ENCODE peak calls at places on chromosome 1, in four cellular contexts. One of them, this sample, is unnamed.

GRCh38 chr1:118947790-118948189 is 40.4 kb downstream of the TBX15 start:
- DNase-seq in A549: no peak
- DNase-seq in CD8-positive, alpha-beta T cell: no peak
- DNase-seq in heart left ventricle: no peak
- DNase-seq in this sample: no peak

GRCh38 chr1:240099329-240099728 is 7.6 kb downstream of the FMN2 start:
- DNase-seq in A549: no peak
- DNase-seq in CD8-positive, alpha-beta T cell: no peak
- DNase-seq in heart left ventricle: no peak
- DNase-seq in this sample: no peak

GRCh38 chr1:235063068-235063765 is 65.4 kb downstream of the TOMM20 start:
- DNase-seq in A549: no peak
- DNase-seq in CD8-positive, alpha-beta T cell: no peak
- DNase-seq in heart left ventricle: no peak
- DNase-seq in this sample: no peak

GRCh38 chr1:21696931-21697330 is 27.8 kb upstream of the RAP1GAP start:
- DNase-seq in heart left ventricle: no peak
- DNase-seq in CD8-positive, alpha-beta T cell: no peak
- DNase-seq in A549: no peak
- DNase-seq in this sample: peak

GRCh38 chr1:30856260-30856790 is 52.2 kb downstream of the SDC3 start:
- DNase-seq in CD8-positive, alpha-beta T cell: no peak
- DNase-seq in heart left ventricle: peak
- DNase-seq in A549: no peak
- DNase-seq in this sample: peak

GRCh38 chr1:9538669-9539164 is 548 bp upstream of the SLC25A33 start:
- DNase-seq in heart left ventricle: no peak
- DNase-seq in CD8-positive, alpha-beta T cell: peak
- DNase-seq in A549: no peak
- DNase-seq in this sample: no peak

GRCh38 chr1:192707978-192708547 is 72.1 kb downstream of the RGS13 start:
- DNase-seq in heart left ventricle: no peak
- DNase-seq in CD8-positive, alpha-beta T cell: no peak
- DNase-seq in A549: no peak
- DNase-seq in this sample: no peak

GRCh38 chr1:59972216-59972924 is 45.8 kb upstream of the CYP2J2 start:
- DNase-seq in heart left ventricle: no peak
- DNase-seq in CD8-positive, alpha-beta T cell: no peak
- DNase-seq in A549: no peak
- DNase-seq in this sample: no peak

GRCh38 chr1:29962356-29962755 is 726.0 kb downstream of the PTPRU start:
- DNase-seq in heart left ventricle: no peak
- DNase-seq in A549: no peak
- DNase-seq in CD8-positive, alpha-beta T cell: no peak
- DNase-seq in this sample: no peak

GRCh38 chr1:111140680-111140967 is 601 bp downstream of the CEPT1 start:
- DNase-seq in A549: peak
- DNase-seq in heart left ventricle: no peak
- DNase-seq in CD8-positive, alpha-beta T cell: no peak
- DNase-seq in this sample: peak

GRCh38 chr1:98467584-98467983 is 193.9 kb upstream of the SNX7 start:
- DNase-seq in A549: no peak
- DNase-seq in heart left ventricle: no peak
- DNase-seq in CD8-positive, alpha-beta T cell: no peak
- DNase-seq in this sample: no peak

GRCh38 chr1:5998051-5998905 is 6.1 kb upstream of the NPHP4 start:
- DNase-seq in A549: no peak
- DNase-seq in CD8-positive, alpha-beta T cell: no peak
- DNase-seq in heart left ventricle: peak
- DNase-seq in this sample: no peak

GRCh38 chr1:24926596-24927249 is 3.4 kb downstream of the RUNX3 start:
- DNase-seq in CD8-positive, alpha-beta T cell: no peak
- DNase-seq in heart left ventricle: no peak
- DNase-seq in A549: no peak
- DNase-seq in this sample: peak

GRCh38 chr1:183227382-183227781 is 41.3 kb downstream of the LAMC2 start:
- DNase-seq in heart left ventricle: no peak
- DNase-seq in CD8-positive, alpha-beta T cell: no peak
- DNase-seq in A549: no peak
- DNase-seq in this sample: peak

GRCh38 chr1:66242646-66243547 is 291.1 kb upstream of the SGIP1 start:
- DNase-seq in CD8-positive, alpha-beta T cell: peak
- DNase-seq in heart left ventricle: peak
- DNase-seq in A549: peak
- DNase-seq in this sample: peak

GRCh38 chr1:204296431-204296988 is 63.2 kb downstream of the PLEKHA6 start:
- DNase-seq in CD8-positive, alpha-beta T cell: no peak
- DNase-seq in A549: no peak
- DNase-seq in heart left ventricle: peak
- DNase-seq in this sample: peak

GRCh38 chr1:154485106-154485505 is 16.9 kb upstream of the TDRD10 start:
- DNase-seq in A549: no peak
- DNase-seq in heart left ventricle: peak
- DNase-seq in CD8-positive, alpha-beta T cell: no peak
- DNase-seq in this sample: no peak

GRCh38 chr1:199015799-199016198 is 377.0 kb downstream of the PTPRC start:
- DNase-seq in CD8-positive, alpha-beta T cell: no peak
- DNase-seq in heart left ventricle: no peak
- DNase-seq in A549: no peak
- DNase-seq in this sample: no peak

GRCh38 chr1:181386951-181387350 is 96.4 kb upstream of the CACNA1E start:
- DNase-seq in CD8-positive, alpha-beta T cell: no peak
- DNase-seq in heart left ventricle: no peak
- DNase-seq in A549: no peak
- DNase-seq in this sample: no peak

GRCh38 chr1:200530551-200531261 is 89.8 kb downstream of the KIF14 start:
- DNase-seq in heart left ventricle: no peak
- DNase-seq in A549: no peak
- DNase-seq in CD8-positive, alpha-beta T cell: peak
- DNase-seq in this sample: peak

GRCh38 chr1:247962911-247963588 is 2.0 kb upstream of the OR2AK2 start:
- DNase-seq in CD8-positive, alpha-beta T cell: no peak
- DNase-seq in heart left ventricle: no peak
- DNase-seq in A549: no peak
- DNase-seq in this sample: no peak

DNA sequence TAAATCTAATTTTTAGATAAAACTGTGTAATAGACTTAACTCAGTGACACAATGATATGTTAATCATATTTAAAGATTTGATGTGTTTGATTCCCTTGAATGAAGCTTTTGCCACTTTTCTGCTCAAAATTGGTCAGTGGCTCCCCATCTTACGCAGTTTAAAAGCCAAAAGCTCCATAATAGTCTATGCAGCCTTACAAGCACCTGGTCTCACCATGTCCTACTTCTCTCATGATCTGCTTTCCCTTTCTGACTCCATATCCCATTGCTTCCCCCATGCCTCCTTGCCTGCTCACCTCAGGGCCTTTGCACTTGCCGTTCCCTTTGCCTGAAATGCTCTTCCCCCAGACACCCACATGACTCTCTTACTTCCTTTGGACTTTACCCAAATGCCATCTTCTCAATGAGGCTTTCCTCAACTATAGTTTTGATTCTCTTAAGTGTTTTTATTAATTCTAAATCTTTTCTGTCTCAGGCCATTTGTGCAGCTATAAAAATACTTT is 1.9 kb downstream of the ZBTB8A start:
- DNase-seq in heart left ventricle: no peak
- DNase-seq in CD8-positive, alpha-beta T cell: no peak
- DNase-seq in A549: no peak
- DNase-seq in this sample: no peak
- H3K4me3 ChIP-seq in heart left ventricle: no peak
- H3K4me3 ChIP-seq in CD8-positive, alpha-beta T cell: no peak
- H3K4me3 ChIP-seq in A549: no peak
- H3K4me3 ChIP-seq in this sample: no peak

GRCh38 chr1:3747903-3748302 is 4.3 kb upstream of the CCDC27 start:
- DNase-seq in heart left ventricle: no peak
- DNase-seq in CD8-positive, alpha-beta T cell: no peak
- DNase-seq in A549: no peak
- DNase-seq in this sample: no peak
- H3K4me3 ChIP-seq in heart left ventricle: no peak
- H3K4me3 ChIP-seq in CD8-positive, alpha-beta T cell: peak
- H3K4me3 ChIP-seq in A549: peak
- H3K4me3 ChIP-seq in this sample: no peak

DNA sequence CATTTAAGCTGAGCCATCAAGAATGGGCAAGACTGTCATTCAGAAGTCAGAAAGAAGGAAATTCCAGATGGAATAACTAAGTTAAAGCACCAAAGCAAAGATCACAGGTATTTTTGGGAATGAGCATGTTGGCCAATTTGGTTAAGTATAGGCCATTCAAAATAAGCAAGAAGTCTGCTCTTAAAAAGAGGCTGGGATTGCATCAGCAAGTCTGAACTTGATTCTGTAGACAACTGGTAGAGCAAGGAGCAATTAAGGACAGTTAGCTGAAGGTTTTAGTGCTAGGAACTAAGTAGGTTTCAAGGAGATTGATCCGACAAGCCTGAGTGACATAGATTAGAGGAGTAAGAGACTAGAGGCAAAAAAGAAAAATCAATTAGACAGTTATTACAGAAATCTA is 8.4 kb downstream of the ANKRD45 start:
- DNase-seq in CD8-positive, alpha-beta T cell: no peak
- DNase-seq in heart left ventricle: no peak
- DNase-seq in A549: no peak
- DNase-seq in this sample: no peak
- H3K4me3 ChIP-seq in CD8-positive, alpha-beta T cell: no peak
- H3K4me3 ChIP-seq in heart left ventricle: no peak
- H3K4me3 ChIP-seq in A549: no peak
- H3K4me3 ChIP-seq in this sample: no peak

DNA sequence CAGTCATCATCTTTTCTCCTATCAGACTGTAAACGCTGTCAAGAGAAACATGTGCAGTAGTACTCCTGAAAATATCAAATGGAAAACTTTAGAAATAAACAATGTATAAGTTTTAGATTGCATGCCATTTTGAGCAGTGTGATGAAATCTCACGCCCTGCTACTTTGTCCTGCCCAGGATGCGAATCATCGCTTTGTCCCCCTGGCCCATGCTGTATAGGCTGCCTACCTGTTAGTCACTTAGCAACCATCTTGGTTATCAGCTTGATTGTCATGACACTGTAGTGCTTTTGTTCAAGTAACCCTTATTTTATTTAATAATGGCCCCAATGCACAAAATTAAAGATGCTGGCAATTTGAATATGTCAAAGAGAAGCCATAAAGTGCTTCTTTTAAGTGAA is 363.0 kb downstream of the ZP4 start:
- DNase-seq in CD8-positive, alpha-beta T cell: no peak
- DNase-seq in A549: no peak
- DNase-seq in heart left ventricle: no peak
- DNase-seq in this sample: no peak
- H3K4me3 ChIP-seq in CD8-positive, alpha-beta T cell: no peak
- H3K4me3 ChIP-seq in A549: no peak
- H3K4me3 ChIP-seq in heart left ventricle: no peak
- H3K4me3 ChIP-seq in this sample: no peak

GRCh38 chr1:145847827-145848226 is 2.4 kb downstream of the NUDT17 start:
- DNase-seq in CD8-positive, alpha-beta T cell: no peak
- DNase-seq in heart left ventricle: no peak
- DNase-seq in A549: no peak
- DNase-seq in this sample: no peak

GRCh38 chr1:145845144-145845513 is 301 bp upstream of the NUDT17 start:
- DNase-seq in heart left ventricle: no peak
- DNase-seq in A549: no peak
- DNase-seq in CD8-positive, alpha-beta T cell: no peak
- DNase-seq in this sample: no peak

GRCh38 chr1:145845514-145846161 is at the start of gene NUDT17:
- DNase-seq in A549: peak
- DNase-seq in heart left ventricle: peak
- DNase-seq in CD8-positive, alpha-beta T cell: peak
- DNase-seq in this sample: peak

GRCh38 chr1:145849356-145850165 is 4.1 kb downstream of the NUDT17 start:
- DNase-seq in CD8-positive, alpha-beta T cell: no peak
- DNase-seq in A549: no peak
- DNase-seq in heart left ventricle: no peak
- DNase-seq in this sample: no peak

GRCh38 chr1:145846191-145846590 is 761 bp downstream of the NUDT17 start:
- DNase-seq in heart left ventricle: no peak
- DNase-seq in A549: peak
- DNase-seq in CD8-positive, alpha-beta T cell: peak
- DNase-seq in this sample: peak
- H3K4me3 ChIP-seq in heart left ventricle: no peak
- H3K4me3 ChIP-seq in A549: peak
- H3K4me3 ChIP-seq in CD8-positive, alpha-beta T cell: peak
- H3K4me3 ChIP-seq in this sample: peak

DNA sequence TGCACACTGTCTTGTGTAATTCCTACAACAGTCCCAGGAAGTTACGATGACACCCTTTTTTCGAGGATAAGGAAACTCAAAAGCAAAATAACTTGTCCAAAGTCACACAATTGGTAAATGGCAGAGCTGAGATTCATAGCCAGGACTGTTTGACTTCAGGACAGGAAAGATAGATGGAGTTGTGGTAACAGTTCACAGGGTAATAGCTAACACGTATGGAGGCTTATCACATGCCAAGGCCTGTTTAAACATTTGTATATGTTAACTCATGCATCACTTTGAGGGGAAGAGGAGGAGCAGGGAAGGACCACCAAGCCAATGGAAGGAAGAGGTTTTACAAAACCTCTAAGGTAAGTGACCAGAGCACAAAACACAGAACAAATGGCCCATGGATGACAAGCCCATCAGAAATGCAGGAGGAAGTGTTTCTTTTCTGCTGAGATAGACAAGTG is 2.8 kb downstream of the DHCR24 start:
- DNase-seq in A549: no peak
- DNase-seq in CD8-positive, alpha-beta T cell: no peak
- DNase-seq in heart left ventricle: no peak
- DNase-seq in this sample: no peak
- H3K4me3 ChIP-seq in A549: no peak
- H3K4me3 ChIP-seq in CD8-positive, alpha-beta T cell: no peak
- H3K4me3 ChIP-seq in heart left ventricle: no peak
- H3K4me3 ChIP-seq in this sample: no peak

DNA sequence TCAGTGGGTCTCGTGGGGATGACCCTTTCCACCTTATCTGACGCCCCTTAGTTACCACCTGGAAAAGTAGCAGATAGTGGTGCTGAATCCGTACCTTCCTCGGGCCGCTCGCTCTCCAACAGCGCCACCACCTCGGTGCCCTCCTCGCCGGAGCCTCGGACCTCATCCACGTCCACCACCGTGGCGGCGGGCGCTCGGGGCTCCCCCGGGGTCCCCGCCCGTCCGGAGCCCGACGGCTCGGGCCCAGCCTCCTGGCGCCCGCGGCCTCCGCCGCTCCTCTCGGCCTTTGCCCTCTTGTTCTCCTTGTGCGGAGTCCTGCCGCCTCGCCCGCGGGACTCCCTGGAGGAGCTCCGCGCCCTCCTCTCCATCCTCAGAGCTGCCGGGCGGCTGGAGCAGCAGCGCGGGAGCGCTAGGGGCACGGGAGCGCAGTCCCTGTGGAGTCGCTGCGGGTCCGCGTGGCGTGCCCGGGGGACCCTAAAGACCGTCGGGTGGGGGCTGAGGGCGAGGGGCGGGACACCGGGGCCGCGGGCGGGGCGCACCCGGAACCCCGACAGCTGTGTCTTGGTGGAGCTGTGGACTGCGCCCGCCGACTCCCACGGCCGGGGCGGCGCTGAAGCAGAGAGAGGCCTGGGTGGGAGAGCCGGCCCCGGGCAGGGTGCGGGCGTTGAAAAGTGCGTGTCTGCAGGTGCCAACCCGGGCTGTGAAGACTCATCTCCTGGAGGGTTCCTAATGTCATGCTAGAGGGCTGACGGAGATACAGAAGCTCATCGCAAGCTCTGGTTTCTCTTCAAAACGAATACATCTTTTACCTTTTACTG is at the start of gene NPHS2:
- DNase-seq in heart left ventricle: no peak
- DNase-seq in A549: no peak
- DNase-seq in CD8-positive, alpha-beta T cell: no peak
- DNase-seq in this sample: no peak
- H3K4me3 ChIP-seq in heart left ventricle: no peak
- H3K4me3 ChIP-seq in A549: no peak
- H3K4me3 ChIP-seq in CD8-positive, alpha-beta T cell: no peak
- H3K4me3 ChIP-seq in this sample: no peak

GRCh38 chr1:209431813-209432442 is 151.6 kb upstream of the CAMK1G start:
- DNase-seq in CD8-positive, alpha-beta T cell: no peak
- DNase-seq in heart left ventricle: no peak
- DNase-seq in A549: no peak
- DNase-seq in this sample: no peak
- H3K4me3 ChIP-seq in CD8-positive, alpha-beta T cell: no peak
- H3K4me3 ChIP-seq in heart left ventricle: no peak
- H3K4me3 ChIP-seq in A549: no peak
- H3K4me3 ChIP-seq in this sample: no peak

This sample was measured in SJCRH30.